ENCODE peak calls at places on chromosomes 12 and 14, in ten cellular contexts. Z, B, T, H, P, R, E, C, S and J are unnamed samples.

GRCh38 chr12:95733156-95733825 is 57.3 kb downstream of the NTN4 start:
- DNase-seq in Z (no peak), B (no peak), T (no peak), H (no peak), P (no peak), R (no peak), E (peak; percentile 93), C (no peak), S (no peak), J (no peak)

GRCh38 chr12:123502163-123502562 is 31.4 kb downstream of the RILPL1 start:
- DNase-seq in Z (no peak), B (no peak), T (no peak), H (no peak), P (no peak), R (no peak), E (no peak), C (no peak), S (no peak), J (no peak)

GRCh38 chr12:132456186-132456943 is 33.6 kb upstream of the FBRSL1 start:
- DNase-seq in Z (no peak), B (no peak), T (no peak), H (no peak), P (no peak), R (no peak), E (no peak), C (no peak), S (no peak), J (no peak)

GRCh38 chr14:20657216-20658211 is 16.0 kb upstream of the OR6S1 start:
- DNase-seq in Z (peak; percentile 96), B (peak; percentile 85), T (no peak), H (no peak), P (peak; percentile 48), R (peak; percentile 19), E (no peak), C (no peak), S (no peak), J (peak; percentile 43)

GRCh38 chr12:1803736-1804135 is 16.6 kb upstream of the LRTM2 start:
- DNase-seq in Z (no peak), B (no peak), T (no peak), H (no peak), P (no peak), R (no peak), E (no peak), C (peak; percentile 14), S (no peak), J (peak; percentile 4)

GRCh38 chr14:51004801-51005526 is 60.7 kb upstream of the PYGL start:
- DNase-seq in Z (no peak), B (peak; percentile 59), T (no peak), H (no peak), P (no peak), R (no peak), E (peak; percentile 41), C (no peak), S (no peak), J (no peak)

GRCh38 chr12:45914090-45914489 is 76.3 kb downstream of the SCAF11 start:
- DNase-seq in Z (peak; percentile 75), B (peak; percentile 77), T (peak; percentile 24), H (no peak), P (peak; percentile 17), R (no peak), E (peak; percentile 82), C (no peak), S (no peak), J (peak; percentile 33)

GRCh38 chr14:74552623-74553022 is 59.1 kb downstream of the ISCA2 start:
- DNase-seq in Z (no peak), B (no peak), T (no peak), H (peak; percentile 53), P (no peak), R (no peak), E (peak; percentile 90), C (peak; percentile 94), S (peak; percentile 92), J (no peak)

GRCh38 chr14:22225526-22226133 is 363.4 kb downstream of the DAD1 start:
- DNase-seq in Z (no peak), B (peak; percentile 30), T (no peak), H (no peak), P (no peak), R (no peak), E (peak; percentile 42), C (no peak), S (no peak), J (no peak)

GRCh38 chr14:44658389-44658696 is 151.3 kb upstream of the FSCB start:
- DNase-seq in Z (no peak), B (no peak), T (no peak), H (no peak), P (no peak), R (no peak), E (no peak), C (no peak), S (no peak), J (no peak)

GRCh38 chr14:65359503-65359902 is 53.0 kb upstream of the FUT8 start:
- DNase-seq in Z (no peak), B (peak; percentile 68), T (no peak), H (no peak), P (no peak), R (no peak), E (peak; percentile 38), C (no peak), S (no peak), J (no peak)

GRCh38 chr14:38150075-38150474 is 57.6 kb upstream of the SSTR1 start:
- DNase-seq in Z (no peak), B (no peak), T (no peak), H (no peak), P (no peak), R (no peak), E (no peak), C (no peak), S (no peak), J (no peak)

GRCh38 chr12:19404232-19404880 is 34.9 kb upstream of the AEBP2 start:
- DNase-seq in Z (no peak), B (no peak), T (no peak), H (no peak), P (no peak), R (no peak), E (no peak), C (no peak), S (no peak), J (no peak)

GRCh38 chr12:33439587-33440011 is at the start of gene SYT10:
- DNase-seq in Z (peak; percentile 94), B (peak; percentile 26), T (peak; percentile 10), H (no peak), P (no peak), R (peak; percentile 45), E (no peak), C (peak; percentile 26), S (no peak), J (no peak)

GRCh38 chr14:75150150-75150549 is 23.3 kb upstream of the NEK9 start:
- DNase-seq in Z (no peak), B (peak; percentile 76), T (no peak), H (no peak), P (no peak), R (no peak), E (peak; percentile 37), C (no peak), S (no peak), J (no peak)

GRCh38 chr14:104393898-104394605 is 185.5 kb upstream of the C14orf180 start:
- DNase-seq in Z (no peak), B (no peak), T (no peak), H (peak; percentile 84), P (peak; percentile 67), R (no peak), E (no peak), C (peak; percentile 80), S (peak; percentile 65), J (peak; percentile 39)

GRCh38 chr12:112979281-112979680 is 962 bp downstream of the OAS2 start:
- DNase-seq in Z (no peak), B (peak; percentile 55), T (no peak), H (no peak), P (peak; percentile 83), R (no peak), E (no peak), C (no peak), S (no peak), J (peak; percentile 38)

GRCh38 chr12:96879301-96879700 is 27.8 kb upstream of the NEDD1 start:
- DNase-seq in Z (no peak), B (no peak), T (no peak), H (no peak), P (no peak), R (no peak), E (no peak), C (no peak), S (no peak), J (no peak)

GRCh38 chr12:88305491-88305890 is 163.4 kb downstream of the TMTC3 start:
- DNase-seq in Z (no peak), B (peak; percentile 67), T (no peak), H (no peak), P (no peak), R (no peak), E (no peak), C (no peak), S (no peak), J (no peak)

GRCh38 chr14:37320106-37320505 is 122.4 kb downstream of the MIPOL1 start:
- DNase-seq in Z (no peak), B (peak; percentile 42), T (no peak), H (no peak), P (no peak), R (no peak), E (no peak), C (no peak), S (no peak), J (no peak)

GRCh38 chr12:113086249-113087164 is 30.0 kb downstream of the DTX1 start:
- DNase-seq in Z (peak; percentile 73), B (no peak), T (no peak), H (no peak), P (peak; percentile 78), R (no peak), E (no peak), C (no peak), S (no peak), J (no peak)

GRCh38 chr12:47517122-47517521 is 188.7 kb downstream of the RPAP3 start:
- DNase-seq in Z (no peak), B (no peak), T (no peak), H (no peak), P (no peak), R (no peak), E (no peak), C (no peak), S (no peak), J (no peak)
- TF ChIP-seq CTCF in Z (no peak), B (no peak), T (no peak), H (no peak), P (no peak), R (no peak), E (no peak), C (no peak), S (no peak), J (no peak)

GRCh38 chr12:90987520-90987919 is 17.3 kb downstream of the EPYC start:
- DNase-seq in Z (no peak), B (no peak), T (no peak), H (no peak), P (no peak), R (no peak), E (no peak), C (no peak), S (no peak), J (no peak)
- TF ChIP-seq CTCF in Z (peak; percentile 63), B (no peak), T (no peak), H (no peak), P (no peak), R (peak; percentile 48), E (no peak), C (peak; percentile 19), S (no peak), J (no peak)

GRCh38 chr12:7667025-7667575 is 1.4 kb upstream of the APOBEC1 start:
- DNase-seq in Z (no peak), B (no peak), T (peak; percentile 22), H (no peak), P (no peak), R (no peak), E (peak; percentile 24), C (no peak), S (no peak), J (no peak)
- TF ChIP-seq CTCF in Z (peak; percentile 90), B (no peak), T (no peak), H (no peak), P (no peak), R (peak; percentile 54), E (peak; percentile 53), C (peak; percentile 34), S (no peak), J (no peak)

GRCh38 chr12:71138011-71138410 is 19.8 kb downstream of the TSPAN8 start:
- DNase-seq in Z (no peak), B (no peak), T (no peak), H (no peak), P (no peak), R (no peak), E (no peak), C (no peak), S (no peak), J (no peak)
- TF ChIP-seq CTCF in Z (peak; percentile 58), B (no peak), T (no peak), H (no peak), P (no peak), R (no peak), E (no peak), C (no peak), S (no peak), J (no peak)